ENCODE peak calls at places on chromosomes 13 and 19, in ten cellular contexts. One of them, this sample, is unnamed.
A peak's percentile ranks its signal among the peaks of the same experiment; 100 is the strongest.

GRCh38 chr19:22606954-22607652 is 27.0 kb upstream of the ZNF492 start:
- DNase-seq in breast epithelium: no peak
- DNase-seq in CD4-positive, alpha-beta T cell: no peak
- DNase-seq in heart right ventricle: no peak
- DNase-seq in WERI-Rb-1: no peak
- DNase-seq in A549: no peak
- DNase-seq in heart left ventricle: no peak
- DNase-seq in epithelial cell of esophagus: no peak
- DNase-seq in choroid plexus epithelial cell: no peak
- DNase-seq in AG10803: no peak
- DNase-seq in this sample: no peak

GRCh38 chr13:19586904-19587634 is 25.7 kb upstream of the TPTE2 start:
- DNase-seq in breast epithelium: no peak
- DNase-seq in CD4-positive, alpha-beta T cell: peak; percentile 56
- DNase-seq in heart right ventricle: no peak
- DNase-seq in WERI-Rb-1: no peak
- DNase-seq in A549: no peak
- DNase-seq in heart left ventricle: no peak
- DNase-seq in epithelial cell of esophagus: peak; percentile 19
- DNase-seq in choroid plexus epithelial cell: peak; percentile 52
- DNase-seq in AG10803: peak; percentile 46
- DNase-seq in this sample: no peak

GRCh38 chr19:28313633-28314032 is 899.3 kb downstream of the UQCRFS1 start:
- DNase-seq in breast epithelium: no peak
- DNase-seq in CD4-positive, alpha-beta T cell: no peak
- DNase-seq in heart right ventricle: peak; percentile 52
- DNase-seq in WERI-Rb-1: no peak
- DNase-seq in A549: no peak
- DNase-seq in heart left ventricle: peak; percentile 59
- DNase-seq in epithelial cell of esophagus: no peak
- DNase-seq in choroid plexus epithelial cell: no peak
- DNase-seq in AG10803: peak; percentile 95
- DNase-seq in this sample: no peak

GRCh38 chr13:106381083-106381482 is 154.4 kb downstream of the EFNB2 start:
- DNase-seq in breast epithelium: no peak
- DNase-seq in CD4-positive, alpha-beta T cell: no peak
- DNase-seq in heart right ventricle: no peak
- DNase-seq in WERI-Rb-1: no peak
- DNase-seq in A549: no peak
- DNase-seq in heart left ventricle: no peak
- DNase-seq in epithelial cell of esophagus: no peak
- DNase-seq in choroid plexus epithelial cell: peak; percentile 76
- DNase-seq in AG10803: no peak
- DNase-seq in this sample: no peak

GRCh38 chr13:100156786-100157185 is 67.9 kb downstream of the PCCA start:
- DNase-seq in breast epithelium: no peak
- DNase-seq in CD4-positive, alpha-beta T cell: no peak
- DNase-seq in heart right ventricle: no peak
- DNase-seq in WERI-Rb-1: no peak
- DNase-seq in A549: no peak
- DNase-seq in heart left ventricle: no peak
- DNase-seq in epithelial cell of esophagus: peak; percentile 72
- DNase-seq in choroid plexus epithelial cell: no peak
- DNase-seq in AG10803: peak; percentile 49
- DNase-seq in this sample: no peak

GRCh38 chr13:69935043-69935442 is 172.6 kb upstream of the ATXN8OS start:
- DNase-seq in breast epithelium: no peak
- DNase-seq in CD4-positive, alpha-beta T cell: no peak
- DNase-seq in heart right ventricle: no peak
- DNase-seq in WERI-Rb-1: no peak
- DNase-seq in A549: peak; percentile 35
- DNase-seq in heart left ventricle: no peak
- DNase-seq in epithelial cell of esophagus: peak; percentile 71
- DNase-seq in choroid plexus epithelial cell: no peak
- DNase-seq in AG10803: no peak
- DNase-seq in this sample: no peak

GRCh38 chr19:13098291-13099072 is 4.2 kb downstream of the LYL1 start:
- DNase-seq in breast epithelium: no peak
- DNase-seq in CD4-positive, alpha-beta T cell: no peak
- DNase-seq in heart right ventricle: no peak
- DNase-seq in WERI-Rb-1: no peak
- DNase-seq in A549: no peak
- DNase-seq in heart left ventricle: peak; percentile 49
- DNase-seq in epithelial cell of esophagus: peak; percentile 45
- DNase-seq in choroid plexus epithelial cell: peak; percentile 46
- DNase-seq in AG10803: peak; percentile 78
- DNase-seq in this sample: no peak

GRCh38 chr19:40284251-40284500 is 969 bp downstream of the AKT2 start:
- DNase-seq in breast epithelium: no peak
- DNase-seq in CD4-positive, alpha-beta T cell: no peak
- DNase-seq in heart right ventricle: no peak
- DNase-seq in WERI-Rb-1: no peak
- DNase-seq in A549: no peak
- DNase-seq in heart left ventricle: no peak
- DNase-seq in epithelial cell of esophagus: no peak
- DNase-seq in choroid plexus epithelial cell: peak; percentile 39
- DNase-seq in AG10803: no peak
- DNase-seq in this sample: no peak

GRCh38 chr19:29781582-29782580 is 29.9 kb upstream of the CCNE1 start:
- DNase-seq in breast epithelium: no peak
- DNase-seq in CD4-positive, alpha-beta T cell: no peak
- DNase-seq in heart right ventricle: no peak
- DNase-seq in WERI-Rb-1: no peak
- DNase-seq in A549: no peak
- DNase-seq in heart left ventricle: no peak
- DNase-seq in epithelial cell of esophagus: no peak
- DNase-seq in choroid plexus epithelial cell: no peak
- DNase-seq in AG10803: no peak
- DNase-seq in this sample: no peak

GRCh38 chr13:32362574-32362973 is 47.3 kb downstream of the BRCA2 start:
- DNase-seq in breast epithelium: no peak
- DNase-seq in CD4-positive, alpha-beta T cell: no peak
- DNase-seq in heart right ventricle: no peak
- DNase-seq in WERI-Rb-1: no peak
- DNase-seq in A549: no peak
- DNase-seq in heart left ventricle: no peak
- DNase-seq in epithelial cell of esophagus: no peak
- DNase-seq in choroid plexus epithelial cell: no peak
- DNase-seq in AG10803: no peak
- DNase-seq in this sample: no peak

GRCh38 chr13:27424246-27425150 is at the start of gene GTF3A:
- DNase-seq in breast epithelium: peak; percentile 79
- DNase-seq in CD4-positive, alpha-beta T cell: peak; percentile 80
- DNase-seq in heart right ventricle: peak; percentile 81
- DNase-seq in WERI-Rb-1: peak; percentile 93
- DNase-seq in A549: peak; percentile 85
- DNase-seq in heart left ventricle: peak; percentile 89
- DNase-seq in epithelial cell of esophagus: peak; percentile 88
- DNase-seq in choroid plexus epithelial cell: peak; percentile 87
- DNase-seq in AG10803: peak; percentile 78
- DNase-seq in this sample: peak; percentile 86

GRCh38 chr13:93233997-93234416 is 7.4 kb downstream of the GPC6 start:
- DNase-seq in breast epithelium: no peak
- DNase-seq in CD4-positive, alpha-beta T cell: no peak
- DNase-seq in heart right ventricle: no peak
- DNase-seq in WERI-Rb-1: peak; percentile 70
- DNase-seq in A549: peak; percentile 35
- DNase-seq in heart left ventricle: no peak
- DNase-seq in epithelial cell of esophagus: no peak
- DNase-seq in choroid plexus epithelial cell: peak; percentile 13
- DNase-seq in AG10803: no peak
- DNase-seq in this sample: peak; percentile 18

GRCh38 chr19:20273376-20273775 is 106.4 kb downstream of the ZNF486 start:
- DNase-seq in breast epithelium: no peak
- DNase-seq in CD4-positive, alpha-beta T cell: no peak
- DNase-seq in heart right ventricle: no peak
- DNase-seq in WERI-Rb-1: no peak
- DNase-seq in A549: no peak
- DNase-seq in heart left ventricle: no peak
- DNase-seq in epithelial cell of esophagus: no peak
- DNase-seq in choroid plexus epithelial cell: no peak
- DNase-seq in AG10803: no peak
- DNase-seq in this sample: no peak

GRCh38 chr19:20279516-20279915 is 112.5 kb downstream of the ZNF486 start:
- DNase-seq in breast epithelium: no peak
- DNase-seq in CD4-positive, alpha-beta T cell: no peak
- DNase-seq in heart right ventricle: no peak
- DNase-seq in WERI-Rb-1: no peak
- DNase-seq in A549: no peak
- DNase-seq in heart left ventricle: no peak
- DNase-seq in epithelial cell of esophagus: no peak
- DNase-seq in choroid plexus epithelial cell: no peak
- DNase-seq in AG10803: no peak
- DNase-seq in this sample: no peak

GRCh38 chr19:20273951-20274578 is 107.1 kb downstream of the ZNF486 start:
- DNase-seq in breast epithelium: no peak
- DNase-seq in CD4-positive, alpha-beta T cell: no peak
- DNase-seq in heart right ventricle: no peak
- DNase-seq in WERI-Rb-1: no peak
- DNase-seq in A549: no peak
- DNase-seq in heart left ventricle: no peak
- DNase-seq in epithelial cell of esophagus: no peak
- DNase-seq in choroid plexus epithelial cell: no peak
- DNase-seq in AG10803: no peak
- DNase-seq in this sample: no peak

GRCh38 chr19:20276011-20276738 is 109.2 kb downstream of the ZNF486 start:
- DNase-seq in breast epithelium: no peak
- DNase-seq in CD4-positive, alpha-beta T cell: no peak
- DNase-seq in heart right ventricle: no peak
- DNase-seq in WERI-Rb-1: peak; percentile 57
- DNase-seq in A549: no peak
- DNase-seq in heart left ventricle: no peak
- DNase-seq in epithelial cell of esophagus: no peak
- DNase-seq in choroid plexus epithelial cell: no peak
- DNase-seq in AG10803: no peak
- DNase-seq in this sample: no peak

DNA sequence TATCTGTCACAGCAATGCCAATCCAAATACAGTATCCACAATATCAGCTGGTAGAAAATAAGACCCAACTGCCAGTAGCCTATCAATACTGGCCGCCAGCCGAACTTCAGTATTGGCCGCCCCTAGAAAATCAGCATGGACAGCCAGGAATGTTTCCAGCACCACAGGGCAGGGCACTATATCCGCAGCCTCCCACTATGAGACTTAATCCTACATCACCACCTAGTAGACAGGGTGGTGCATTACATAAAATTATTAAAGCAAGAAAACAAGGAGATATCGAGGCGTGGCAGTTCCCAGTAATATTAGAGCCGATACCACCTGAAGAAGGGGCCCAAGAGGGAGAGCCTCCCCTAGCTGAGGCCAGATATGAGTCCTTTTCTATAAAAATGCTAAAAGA is 111.3 kb downstream of the ZNF486 start:
- DNase-seq in breast epithelium: no peak
- DNase-seq in CD4-positive, alpha-beta T cell: no peak
- DNase-seq in heart right ventricle: no peak
- DNase-seq in WERI-Rb-1: no peak
- DNase-seq in A549: no peak
- DNase-seq in heart left ventricle: no peak
- DNase-seq in epithelial cell of esophagus: peak; percentile 41
- DNase-seq in choroid plexus epithelial cell: no peak
- DNase-seq in AG10803: no peak
- DNase-seq in this sample: peak; percentile 33
- TF ChIP-seq CTCF in breast epithelium: no peak
- TF ChIP-seq CTCF in CD4-positive, alpha-beta T cell: no peak
- TF ChIP-seq CTCF in heart right ventricle: peak; percentile 42
- TF ChIP-seq CTCF in WERI-Rb-1: no peak
- TF ChIP-seq CTCF in A549: no peak
- TF ChIP-seq CTCF in heart left ventricle: peak; percentile 79
- TF ChIP-seq CTCF in epithelial cell of esophagus: peak; percentile 53
- TF ChIP-seq CTCF in choroid plexus epithelial cell: no peak
- TF ChIP-seq CTCF in AG10803: no peak
- TF ChIP-seq CTCF in this sample: peak; percentile 90

DNA sequence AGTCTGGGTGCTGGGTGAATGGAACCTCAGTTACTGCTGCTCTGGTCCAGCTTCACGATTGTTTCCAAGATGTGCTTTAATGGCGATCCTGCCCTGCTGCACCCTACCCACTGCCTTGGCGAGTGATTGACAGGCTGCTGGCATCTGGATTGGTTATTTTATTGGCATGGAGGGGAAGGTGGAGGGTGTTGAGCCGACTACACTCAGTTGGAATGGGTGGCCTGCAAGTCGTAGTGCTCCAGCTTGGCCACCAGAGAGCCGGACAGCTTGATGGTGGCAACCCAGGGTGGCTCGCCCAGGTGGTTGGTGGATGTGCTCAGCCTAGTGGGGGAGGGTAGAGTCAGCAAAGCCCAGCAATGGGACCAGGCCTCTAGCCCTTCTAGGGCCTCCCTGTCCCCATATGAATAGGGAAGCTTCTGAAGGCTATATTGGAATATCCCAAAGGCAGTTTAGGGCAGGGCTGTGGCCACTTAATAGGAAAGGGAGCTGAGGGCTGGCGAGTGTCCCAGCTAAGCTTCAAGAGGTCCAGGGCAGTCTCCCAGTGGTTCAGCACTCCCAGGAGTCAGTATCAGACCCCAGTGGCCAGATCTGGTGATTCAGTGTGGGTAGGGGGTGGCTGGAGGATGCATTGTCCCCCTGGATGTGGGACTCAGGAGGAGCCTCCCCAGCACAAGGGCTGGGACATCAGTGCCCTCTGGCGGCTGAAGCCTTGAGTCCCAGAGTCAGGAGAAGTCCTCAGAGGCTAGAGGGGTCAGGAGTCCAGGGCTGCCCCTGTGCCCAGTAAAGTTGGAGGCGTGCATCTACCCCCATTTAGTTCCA is 3.4 kb downstream of the GGN start:
- DNase-seq in breast epithelium: no peak
- DNase-seq in CD4-positive, alpha-beta T cell: no peak
- DNase-seq in heart right ventricle: no peak
- DNase-seq in WERI-Rb-1: peak; percentile 47
- DNase-seq in A549: peak; percentile 75
- DNase-seq in heart left ventricle: no peak
- DNase-seq in epithelial cell of esophagus: peak; percentile 38
- DNase-seq in choroid plexus epithelial cell: peak; percentile 38
- DNase-seq in AG10803: no peak
- DNase-seq in this sample: peak; percentile 73
- TF ChIP-seq CTCF in breast epithelium: no peak
- TF ChIP-seq CTCF in CD4-positive, alpha-beta T cell: no peak
- TF ChIP-seq CTCF in heart right ventricle: no peak
- TF ChIP-seq CTCF in WERI-Rb-1: peak; percentile 77
- TF ChIP-seq CTCF in A549: peak; percentile 89
- TF ChIP-seq CTCF in heart left ventricle: no peak
- TF ChIP-seq CTCF in epithelial cell of esophagus: peak; percentile 56
- TF ChIP-seq CTCF in choroid plexus epithelial cell: peak; percentile 64
- TF ChIP-seq CTCF in AG10803: peak; percentile 50
- TF ChIP-seq CTCF in this sample: no peak

GRCh38 chr13:44266305-44266704 is 107.3 kb upstream of the SERP2 start:
- DNase-seq in breast epithelium: no peak
- DNase-seq in CD4-positive, alpha-beta T cell: no peak
- DNase-seq in heart right ventricle: no peak
- DNase-seq in WERI-Rb-1: no peak
- DNase-seq in A549: no peak
- DNase-seq in heart left ventricle: no peak
- DNase-seq in epithelial cell of esophagus: no peak
- DNase-seq in choroid plexus epithelial cell: no peak
- DNase-seq in AG10803: no peak
- DNase-seq in this sample: no peak
- TF ChIP-seq CTCF in breast epithelium: no peak
- TF ChIP-seq CTCF in CD4-positive, alpha-beta T cell: no peak
- TF ChIP-seq CTCF in heart right ventricle: no peak
- TF ChIP-seq CTCF in WERI-Rb-1: no peak
- TF ChIP-seq CTCF in A549: no peak
- TF ChIP-seq CTCF in heart left ventricle: no peak
- TF ChIP-seq CTCF in epithelial cell of esophagus: no peak
- TF ChIP-seq CTCF in choroid plexus epithelial cell: no peak
- TF ChIP-seq CTCF in AG10803: no peak
- TF ChIP-seq CTCF in this sample: no peak

GRCh38 chr19:4136680-4137088 is 12.8 kb upstream of the MAP2K2 start:
- DNase-seq in breast epithelium: no peak
- DNase-seq in CD4-positive, alpha-beta T cell: no peak
- DNase-seq in heart right ventricle: no peak
- DNase-seq in WERI-Rb-1: no peak
- DNase-seq in A549: no peak
- DNase-seq in heart left ventricle: no peak
- DNase-seq in epithelial cell of esophagus: no peak
- DNase-seq in choroid plexus epithelial cell: no peak
- DNase-seq in AG10803: no peak
- DNase-seq in this sample: no peak
- TF ChIP-seq CTCF in breast epithelium: no peak
- TF ChIP-seq CTCF in CD4-positive, alpha-beta T cell: no peak
- TF ChIP-seq CTCF in heart right ventricle: no peak
- TF ChIP-seq CTCF in WERI-Rb-1: no peak
- TF ChIP-seq CTCF in A549: no peak
- TF ChIP-seq CTCF in heart left ventricle: no peak
- TF ChIP-seq CTCF in epithelial cell of esophagus: no peak
- TF ChIP-seq CTCF in choroid plexus epithelial cell: no peak
- TF ChIP-seq CTCF in AG10803: no peak
- TF ChIP-seq CTCF in this sample: no peak